ENCODE peak calls at places on chromosomes 16 and 17, in ten cellular contexts. R, F, Z, X, L, N, H, Y, M and V are unnamed samples.

GRCh38 chr17:17103160-17103559 is 60.9 kb downstream of the MPRIP start:
- DNase-seq in N (no peak), R (no peak), X (no peak), H (no peak), M (no peak), Z (no peak), L (no peak), F (no peak), Y (no peak), V (no peak)

GRCh38 chr17:16363749-16364536 is 10.7 kb upstream of the CENPV start:
- DNase-seq in Y (peak), M (peak), H (peak), L (no peak), Z (peak), X (no peak), F (peak), R (peak), N (peak), V (peak)

GRCh38 chr17:1713160-1713877 is 3.1 kb upstream of the TLCD2 start:
- DNase-seq in H (no peak), X (no peak), R (no peak), L (no peak), N (no peak), M (no peak), F (no peak), Z (no peak), Y (no peak), V (no peak)

GRCh38 chr16:19808061-19808621 is 76.5 kb downstream of the GPRC5B start:
- DNase-seq in Y (no peak), L (no peak), H (peak), R (no peak), X (no peak), M (no peak), Z (no peak), N (peak), F (no peak), V (peak)

GRCh38 chr17:82851381-82851780 is 11.6 kb upstream of the ZNF750 start:
- DNase-seq in Y (no peak), L (peak), H (no peak), N (no peak), R (no peak), M (no peak), F (no peak), Z (no peak), X (no peak), V (no peak)

GRCh38 chr17:78767806-78768205 is 14.3 kb downstream of the CYTH1 start:
- DNase-seq in Y (no peak), N (no peak), Z (no peak), F (no peak), R (no peak), X (no peak), H (no peak), M (no peak), L (no peak), V (no peak)

GRCh38 chr17:39462644-39463375 is 1.5 kb downstream of the CDK12 start:
- DNase-seq in X (no peak), Y (no peak), L (no peak), M (no peak), Z (no peak), N (peak), R (peak), F (no peak), H (no peak), V (peak)

GRCh38 chr17:34442387-34443111 is 79.5 kb upstream of the CCL1 start:
- DNase-seq in M (no peak), L (no peak), Y (no peak), N (no peak), F (no peak), R (no peak), Z (no peak), X (no peak), H (no peak), V (no peak)

GRCh38 chr16:4404247-4404966 is 12.0 kb downstream of the CORO7 start:
- DNase-seq in M (peak), Y (peak), N (peak), H (no peak), R (peak), X (no peak), Z (no peak), L (no peak), F (no peak), V (peak)

GRCh38 chr16:55039042-55039441 is 108.4 kb downstream of the IRX5 start:
- DNase-seq in M (no peak), X (no peak), F (no peak), N (no peak), Z (no peak), L (no peak), H (no peak), Y (no peak), R (no peak), V (no peak)

GRCh38 chr16:86663691-86664517 is 85.6 kb downstream of the FOXL1 start:
- DNase-seq in M (no peak), N (no peak), Y (peak), X (no peak), F (no peak), H (no peak), R (no peak), Z (peak), L (no peak), V (peak)

GRCh38 chr17:73126716-73127473 is 34.4 kb upstream of the SLC39A11 start:
- DNase-seq in H (no peak), X (no peak), N (no peak), F (no peak), Y (no peak), L (no peak), M (no peak), R (no peak), Z (no peak), V (no peak)

GRCh38 chr17:72489273-72489641 is 368.4 kb downstream of the SOX9 start:
- DNase-seq in Y (no peak), M (no peak), R (no peak), L (no peak), X (no peak), H (no peak), N (no peak), Z (no peak), F (no peak), V (no peak)

GRCh38 chr16:22739077-22739476 is 74.9 kb upstream of the HS3ST2 start:
- DNase-seq in L (no peak), Y (no peak), H (no peak), M (no peak), R (no peak), X (no peak), N (no peak), F (no peak), Z (no peak), V (no peak)

GRCh38 chr16:23514381-23515152 is 4.3 kb upstream of the GGA2 start:
- DNase-seq in X (no peak), Z (no peak), Y (no peak), M (peak), R (no peak), F (no peak), H (no peak), L (no peak), N (no peak), V (no peak)

GRCh38 chr17:77948690-77949114 is 9.8 kb upstream of the TNRC6C start:
- DNase-seq in F (no peak), N (no peak), R (peak), Y (peak), M (no peak), Z (peak), L (no peak), X (no peak), H (no peak), V (peak)

GRCh38 chr17:413016-413350 is 60.4 kb upstream of the RPH3AL start:
- DNase-seq in Z (no peak), F (no peak), Y (no peak), H (no peak), M (no peak), N (no peak), L (no peak), X (no peak), R (no peak), V (no peak)

GRCh38 chr17:63881935-63882601 is at the start of gene GH2:
- DNase-seq in M (peak), X (no peak), L (no peak), Z (peak), F (no peak), R (peak), Y (peak), H (peak), N (peak), V (peak)

GRCh38 chr16:84303516-84303915 is 8.8 kb downstream of the WFDC1 start:
- DNase-seq in H (no peak), R (no peak), M (no peak), Z (no peak), N (no peak), F (no peak), Y (no peak), X (no peak), L (no peak), V (no peak)

GRCh38 chr16:67399749-67400704 is 6.7 kb upstream of the TPPP3 start:
- DNase-seq in Y (no peak), Z (no peak), X (no peak), L (no peak), F (no peak), R (no peak), N (no peak), H (peak), M (no peak), V (no peak)

GRCh38 chr17:38604479-38605229 is 1.1 kb downstream of the SRCIN1 start:
- DNase-seq in H (peak), X (no peak), Z (no peak), F (no peak), Y (no peak), R (peak), N (peak), M (peak), L (peak), V (no peak)

GRCh38 chr16:79050063-79050462 is 550.5 kb downstream of the MAF start:
- DNase-seq in Z (no peak), R (no peak), F (no peak), Y (no peak), M (no peak), N (no peak), X (no peak), L (no peak), H (no peak), V (no peak)

GRCh38 chr17:38881600-38882191 is 11.8 kb downstream of the LASP1 start:
- DNase-seq in N (peak), Z (peak), X (peak), L (no peak), H (no peak), M (no peak), R (no peak), F (no peak), Y (peak), V (peak)

GRCh38 chr16:68062910-68063393 is 22.2 kb upstream of the NFATC3 start:
- DNase-seq in Y (no peak), N (no peak), H (no peak), R (no peak), Z (no peak), X (no peak), M (peak), L (no peak), F (no peak), V (no peak)

GRCh38 chr17:58120195-58120822 is 27.9 kb upstream of the OR4D1 start:
- DNase-seq in H (peak), F (no peak), Z (peak), N (peak), R (peak), M (peak), Y (peak), X (no peak), L (no peak), V (peak)

GRCh38 chr17:43976956-43977837 is 23.5 kb upstream of the PYY start:
- DNase-seq in H (no peak), N (no peak), X (no peak), M (no peak), Y (no peak), R (no peak), L (peak), F (no peak), Z (no peak), V (no peak)

GRCh38 chr16:8678068-8678927 is 3.9 kb downstream of the ABAT start:
- DNase-seq in F (no peak), Y (peak), N (no peak), M (no peak), L (no peak), H (no peak), Z (peak), X (no peak), R (no peak), V (peak)

GRCh38 chr16:85781685-85782370 is 17.5 kb downstream of the EMC8 start:
- DNase-seq in Y (peak), R (no peak), L (no peak), Z (peak), N (no peak), M (no peak), H (peak), F (no peak), X (no peak), V (no peak)

GRCh38 chr16:84597518-84598390 is 20.1 kb downstream of the COTL1 start:
- DNase-seq in L (no peak), Y (no peak), H (no peak), R (no peak), N (peak), M (no peak), X (no peak), F (no peak), Z (no peak), V (peak)

GRCh38 chr16:15598648-15599190 is 44.2 kb downstream of the MARF1 start:
- DNase-seq in N (no peak), L (no peak), M (no peak), R (no peak), F (no peak), Y (no peak), H (no peak), Z (no peak), X (no peak), V (no peak)

GRCh38 chr16:47026947-47027346 is 53.5 kb upstream of the DNAJA2 start:
- DNase-seq in X (no peak), L (no peak), Y (no peak), F (no peak), R (no peak), N (no peak), H (no peak), M (no peak), Z (no peak), V (no peak)

GRCh38 chr16:47029724-47030123 is 56.2 kb upstream of the DNAJA2 start:
- DNase-seq in Y (no peak), R (no peak), M (no peak), L (no peak), H (no peak), X (no peak), N (no peak), Z (no peak), F (no peak), V (no peak)

GRCh38 chr16:47026492-47026891 is 53.0 kb upstream of the DNAJA2 start:
- DNase-seq in H (no peak), N (no peak), Z (no peak), L (no peak), X (no peak), R (no peak), F (no peak), Y (no peak), M (no peak), V (no peak)

GRCh38 chr16:47028767-47029377 is 55.4 kb upstream of the DNAJA2 start:
- DNase-seq in H (no peak), N (no peak), Y (no peak), L (no peak), X (no peak), F (no peak), M (no peak), Z (no peak), R (no peak), V (no peak)

DNA sequence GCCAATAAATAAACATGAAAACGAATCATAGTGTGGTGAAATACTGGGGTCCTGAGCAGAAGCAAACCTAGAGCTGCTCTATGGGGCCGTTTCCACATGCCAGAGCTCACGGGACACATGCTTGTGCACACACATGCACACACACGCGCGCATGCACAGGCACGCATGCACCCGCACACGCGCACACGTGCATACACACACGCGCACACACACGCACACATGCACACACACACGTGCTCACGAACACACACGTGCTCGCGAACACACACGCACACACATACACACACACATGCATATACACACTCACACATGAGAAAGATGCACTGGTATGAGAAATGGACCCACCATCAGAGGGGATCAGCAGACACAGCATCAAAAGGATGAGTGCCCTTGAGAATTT is 52.2 kb upstream of the DNAJA2 start:
- DNase-seq in Z (no peak), H (no peak), R (no peak), M (no peak), N (no peak), X (no peak), L (no peak), F (no peak), Y (no peak), V (no peak)
- TF ChIP-seq CTCF in Z (no peak), H (no peak), R (no peak), M (no peak), N (no peak), X (no peak), L (no peak), F (no peak), Y (no peak), V (no peak)

GRCh38 chr17:55726440-55726839 is 3.8 kb upstream of the TMEM100 start:
- DNase-seq in M (no peak), L (peak), X (no peak), H (no peak), F (no peak), N (no peak), Y (peak), R (no peak), Z (peak), V (peak)
- H3K4me3 ChIP-seq in M (no peak), L (no peak), X (no peak), H (no peak), F (no peak), N (no peak), Y (no peak), R (no peak), Z (no peak), V (no peak)

DNA sequence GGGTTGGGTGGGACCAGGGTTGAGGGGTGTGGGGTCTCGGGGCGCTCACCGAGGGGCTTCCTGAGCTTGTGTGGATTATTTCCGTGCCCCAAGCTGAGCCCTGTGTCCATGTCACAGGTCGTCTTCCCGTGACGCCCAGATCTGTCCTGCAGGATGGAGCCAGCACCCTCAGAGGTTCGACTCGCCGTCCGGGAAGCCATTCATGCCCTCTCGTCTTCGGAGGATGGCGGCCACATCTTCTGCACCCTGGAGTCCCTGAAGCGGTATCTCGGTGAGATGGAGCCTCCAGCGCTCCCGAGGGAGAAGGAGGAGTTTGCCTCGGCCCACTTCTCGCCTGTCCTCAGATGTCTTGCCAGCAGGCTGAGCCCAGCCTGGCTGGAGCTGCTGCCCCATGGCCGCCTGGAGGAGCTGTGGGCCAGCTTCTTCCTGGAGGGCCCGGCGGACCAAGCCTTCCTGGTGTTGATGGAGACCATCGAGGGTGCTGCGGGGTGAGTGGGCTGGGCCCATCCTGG is 1.0 kb downstream of the TELO2 start:
- DNase-seq in L (peak), N (peak), F (no peak), R (peak), M (no peak), Y (peak), X (peak), Z (peak), H (no peak), V (peak)
- TF ChIP-seq CTCF in L (peak), N (peak), F (peak), R (peak), M (no peak), Y (peak), X (peak), Z (peak), H (no peak), V (peak)

DNA sequence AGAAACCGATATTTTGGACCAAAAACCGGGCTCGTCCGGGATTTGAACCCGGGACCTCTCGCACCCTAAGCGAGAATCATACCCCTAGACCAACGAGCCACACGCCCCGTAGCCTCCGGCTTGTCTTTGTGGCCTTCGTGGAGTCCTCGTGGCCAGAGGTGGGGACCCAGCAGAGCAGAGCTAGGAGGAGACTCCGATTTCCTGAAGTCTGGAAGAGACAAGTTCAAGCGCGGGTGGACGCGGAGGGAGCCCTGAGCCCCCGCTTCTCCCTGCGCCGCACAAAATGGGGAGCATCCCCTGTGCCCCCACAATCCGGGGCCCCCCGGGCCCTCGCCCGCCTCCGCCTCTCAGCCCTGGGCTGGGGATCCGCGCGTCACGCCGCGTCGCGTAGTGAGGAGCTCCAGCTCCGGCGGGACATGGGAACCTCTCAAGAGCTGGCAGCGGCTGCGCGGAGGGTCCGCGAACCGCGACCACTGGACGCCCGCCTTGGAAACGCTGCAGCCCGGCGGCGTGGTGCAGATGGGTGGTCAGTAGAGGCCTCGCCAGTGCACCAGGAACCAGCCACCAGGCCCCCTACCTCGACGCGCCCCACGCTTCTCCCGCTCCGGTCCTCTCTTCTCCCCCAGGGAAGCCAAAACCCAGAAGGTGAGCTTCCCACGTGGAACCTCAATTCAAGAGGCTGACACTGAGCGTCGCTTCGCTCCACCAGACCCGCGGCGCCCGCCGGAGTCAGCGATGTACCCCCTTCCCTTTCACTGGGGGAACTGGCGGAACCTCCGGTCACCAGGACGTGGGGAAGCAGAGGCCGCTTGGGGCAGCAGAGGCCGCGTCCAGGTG is 5.2 kb upstream of the OR1F1 start:
- DNase-seq in X (no peak), F (no peak), Y (peak), N (peak), R (peak), H (peak), Z (peak), M (no peak), L (no peak), V (peak)
- H3K4me3 ChIP-seq in X (peak), F (peak), Y (peak), N (peak), R (peak), H (no peak), Z (peak), M (no peak), L (peak), V (peak)

GRCh38 chr16:27972500-27972899 is 91.0 kb downstream of the GSG1L start:
- DNase-seq in R (peak), H (no peak), M (peak), F (no peak), Z (peak), L (no peak), X (no peak), Y (peak), N (peak), V (peak)

GRCh38 chr16:27976990-27977389 is 86.5 kb downstream of the GSG1L start:
- DNase-seq in Z (no peak), R (no peak), X (peak), N (no peak), M (no peak), Y (no peak), L (no peak), H (no peak), F (no peak), V (no peak)

GRCh38 chr16:27974896-27975540 is 88.5 kb downstream of the GSG1L start:
- DNase-seq in M (no peak), N (no peak), F (no peak), H (no peak), Z (no peak), R (no peak), Y (no peak), X (peak), L (no peak), V (no peak)

GRCh38 chr16:27969574-27969973 is 93.9 kb downstream of the GSG1L start:
- DNase-seq in Z (no peak), R (no peak), N (no peak), M (no peak), H (no peak), X (no peak), L (no peak), Y (peak), F (no peak), V (peak)

DNA sequence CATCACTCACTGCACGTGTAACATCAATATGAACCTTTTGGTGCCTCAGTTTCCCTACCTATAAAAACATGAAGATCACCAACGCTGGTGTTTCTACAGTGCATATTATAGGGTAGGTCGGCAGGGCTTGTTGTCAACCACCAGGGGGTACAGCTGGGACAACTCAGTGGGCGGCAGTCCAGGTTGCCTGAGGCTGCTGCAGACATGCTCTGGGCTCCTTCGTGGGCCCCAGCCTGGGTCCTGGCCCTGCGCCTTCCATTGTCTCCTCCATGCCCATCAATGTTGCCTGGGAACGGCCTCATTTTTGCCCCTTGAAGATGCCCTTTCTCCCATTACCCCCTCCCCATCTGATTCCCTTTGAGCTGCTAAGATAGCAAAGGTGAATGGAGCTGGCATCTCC is 89.8 kb downstream of the GSG1L start:
- DNase-seq in R (peak), M (no peak), Y (no peak), N (peak), F (no peak), H (no peak), X (peak), L (no peak), Z (no peak), V (no peak)
- TF ChIP-seq CTCF in R (no peak), M (peak), Y (no peak), N (peak), F (no peak), H (no peak), X (no peak), L (no peak), Z (no peak), V (no peak)